ENCODE peak calls at places on chromosomes 4 and X, in eight cellular contexts. One of them, this sample, is unnamed.

GRCh38 chr4:110071466-110071865 is 126.9 kb downstream of the ELOVL6 start:
- DNase-seq in thoracic aorta: no peak
- DNase-seq in activated CD4-positive, alpha-beta T cell treated with anti-CD3 and anti-CD28 coated beads, Interleukin-2, amount 50 U/mL, for 4 hours: no peak
- DNase-seq in renal cortical epithelial cell: no peak
- DNase-seq in WTC11: peak
- DNase-seq in T-helper 9 cell: no peak
- DNase-seq in lung microvascular endothelial cell: no peak
- DNase-seq in T-cell: no peak
- DNase-seq in this sample: no peak

GRCh38 chrX:110561036-110561435 is 202.4 kb downstream of the RTL9 start:
- DNase-seq in thoracic aorta: no peak
- DNase-seq in activated CD4-positive, alpha-beta T cell treated with anti-CD3 and anti-CD28 coated beads, Interleukin-2, amount 50 U/mL, for 4 hours: no peak
- DNase-seq in renal cortical epithelial cell: no peak
- DNase-seq in WTC11: no peak
- DNase-seq in T-helper 9 cell: no peak
- DNase-seq in lung microvascular endothelial cell: no peak
- DNase-seq in T-cell: no peak
- DNase-seq in this sample: peak

GRCh38 chr4:55386073-55386472 is 9.7 kb upstream of the TMEM165 start:
- DNase-seq in thoracic aorta: no peak
- DNase-seq in activated CD4-positive, alpha-beta T cell treated with anti-CD3 and anti-CD28 coated beads, Interleukin-2, amount 50 U/mL, for 4 hours: no peak
- DNase-seq in renal cortical epithelial cell: no peak
- DNase-seq in WTC11: no peak
- DNase-seq in T-helper 9 cell: no peak
- DNase-seq in lung microvascular endothelial cell: peak
- DNase-seq in T-cell: no peak
- DNase-seq in this sample: peak

GRCh38 chr4:26647523-26648224 is 63.8 kb downstream of the TBC1D19 start:
- DNase-seq in thoracic aorta: no peak
- DNase-seq in activated CD4-positive, alpha-beta T cell treated with anti-CD3 and anti-CD28 coated beads, Interleukin-2, amount 50 U/mL, for 4 hours: no peak
- DNase-seq in renal cortical epithelial cell: no peak
- DNase-seq in WTC11: no peak
- DNase-seq in T-helper 9 cell: no peak
- DNase-seq in lung microvascular endothelial cell: no peak
- DNase-seq in T-cell: no peak
- DNase-seq in this sample: no peak

GRCh38 chr4:66554844-66555243 is 884.6 kb upstream of the EPHA5 start:
- DNase-seq in thoracic aorta: no peak
- DNase-seq in activated CD4-positive, alpha-beta T cell treated with anti-CD3 and anti-CD28 coated beads, Interleukin-2, amount 50 U/mL, for 4 hours: no peak
- DNase-seq in renal cortical epithelial cell: no peak
- DNase-seq in WTC11: no peak
- DNase-seq in T-helper 9 cell: no peak
- DNase-seq in lung microvascular endothelial cell: no peak
- DNase-seq in T-cell: no peak
- DNase-seq in this sample: peak

GRCh38 chrX:24306430-24306829 is 7.4 kb downstream of the SUPT20HL2 start:
- DNase-seq in thoracic aorta: no peak
- DNase-seq in activated CD4-positive, alpha-beta T cell treated with anti-CD3 and anti-CD28 coated beads, Interleukin-2, amount 50 U/mL, for 4 hours: no peak
- DNase-seq in renal cortical epithelial cell: no peak
- DNase-seq in WTC11: no peak
- DNase-seq in T-helper 9 cell: no peak
- DNase-seq in lung microvascular endothelial cell: no peak
- DNase-seq in T-cell: no peak
- DNase-seq in this sample: no peak

GRCh38 chr4:179110356-179110755 is 1668.1 kb upstream of the AGA start:
- DNase-seq in thoracic aorta: no peak
- DNase-seq in activated CD4-positive, alpha-beta T cell treated with anti-CD3 and anti-CD28 coated beads, Interleukin-2, amount 50 U/mL, for 4 hours: no peak
- DNase-seq in renal cortical epithelial cell: peak
- DNase-seq in WTC11: no peak
- DNase-seq in T-helper 9 cell: no peak
- DNase-seq in lung microvascular endothelial cell: no peak
- DNase-seq in T-cell: no peak
- DNase-seq in this sample: peak

GRCh38 chr4:83212041-83212851 is 72.4 kb downstream of the COQ2 start:
- DNase-seq in thoracic aorta: no peak
- DNase-seq in activated CD4-positive, alpha-beta T cell treated with anti-CD3 and anti-CD28 coated beads, Interleukin-2, amount 50 U/mL, for 4 hours: peak
- DNase-seq in renal cortical epithelial cell: peak
- DNase-seq in WTC11: no peak
- DNase-seq in T-helper 9 cell: peak
- DNase-seq in lung microvascular endothelial cell: no peak
- DNase-seq in T-cell: peak
- DNase-seq in this sample: no peak

GRCh38 chr4:151039733-151040132 is 24.6 kb upstream of the LRBA start:
- DNase-seq in thoracic aorta: no peak
- DNase-seq in activated CD4-positive, alpha-beta T cell treated with anti-CD3 and anti-CD28 coated beads, Interleukin-2, amount 50 U/mL, for 4 hours: no peak
- DNase-seq in renal cortical epithelial cell: peak
- DNase-seq in WTC11: no peak
- DNase-seq in T-helper 9 cell: no peak
- DNase-seq in lung microvascular endothelial cell: no peak
- DNase-seq in T-cell: no peak
- DNase-seq in this sample: no peak

GRCh38 chrX:102546818-102547493 is 30.4 kb upstream of the TMSB15A start:
- DNase-seq in thoracic aorta: no peak
- DNase-seq in activated CD4-positive, alpha-beta T cell treated with anti-CD3 and anti-CD28 coated beads, Interleukin-2, amount 50 U/mL, for 4 hours: no peak
- DNase-seq in renal cortical epithelial cell: no peak
- DNase-seq in WTC11: no peak
- DNase-seq in T-helper 9 cell: no peak
- DNase-seq in lung microvascular endothelial cell: no peak
- DNase-seq in T-cell: no peak
- DNase-seq in this sample: no peak